ENCODE peak calls at places on chromosome 17, in nine cellular contexts. One of them, this sample, is unnamed.

GRCh38 chr17:43860927-43861622 is 14.1 kb downstream of the CD300LG start:
- DNase-seq in Peyer's patch: no peak
- DNase-seq in heart right ventricle: peak
- DNase-seq in left lung: no peak
- DNase-seq in epithelial cell of esophagus: no peak
- DNase-seq in bronchial epithelial cell: no peak
- DNase-seq in A549: no peak
- DNase-seq in mammary epithelial cell: no peak
- DNase-seq in CD8-positive, alpha-beta T cell: no peak
- DNase-seq in this sample: no peak

GRCh38 chr17:50213026-50214015 is 11.9 kb upstream of the COL1A1 start:
- DNase-seq in Peyer's patch: peak
- DNase-seq in heart right ventricle: no peak
- DNase-seq in left lung: no peak
- DNase-seq in epithelial cell of esophagus: no peak
- DNase-seq in bronchial epithelial cell: no peak
- DNase-seq in A549: no peak
- DNase-seq in mammary epithelial cell: no peak
- DNase-seq in CD8-positive, alpha-beta T cell: peak
- DNase-seq in this sample: no peak

GRCh38 chr17:32536736-32537646 is 50.2 kb downstream of the CDK5R1 start:
- DNase-seq in Peyer's patch: no peak
- DNase-seq in heart right ventricle: no peak
- DNase-seq in left lung: no peak
- DNase-seq in epithelial cell of esophagus: no peak
- DNase-seq in bronchial epithelial cell: no peak
- DNase-seq in A549: no peak
- DNase-seq in mammary epithelial cell: no peak
- DNase-seq in CD8-positive, alpha-beta T cell: no peak
- DNase-seq in this sample: no peak

GRCh38 chr17:21551081-21551881 is 141.0 kb upstream of the KCNJ18 start:
- DNase-seq in Peyer's patch: peak
- DNase-seq in heart right ventricle: peak
- DNase-seq in left lung: peak
- DNase-seq in epithelial cell of esophagus: peak
- DNase-seq in bronchial epithelial cell: peak
- DNase-seq in A549: peak
- DNase-seq in mammary epithelial cell: peak
- DNase-seq in CD8-positive, alpha-beta T cell: peak
- DNase-seq in this sample: no peak

GRCh38 chr17:63537991-63538692 is 12.1 kb upstream of the DCAF7 start:
- DNase-seq in Peyer's patch: no peak
- DNase-seq in heart right ventricle: no peak
- DNase-seq in left lung: peak
- DNase-seq in epithelial cell of esophagus: no peak
- DNase-seq in bronchial epithelial cell: no peak
- DNase-seq in A549: no peak
- DNase-seq in mammary epithelial cell: no peak
- DNase-seq in CD8-positive, alpha-beta T cell: no peak
- DNase-seq in this sample: no peak

GRCh38 chr17:33888455-33888854 is 366.6 kb upstream of the CCL2 start:
- DNase-seq in Peyer's patch: no peak
- DNase-seq in heart right ventricle: no peak
- DNase-seq in left lung: no peak
- DNase-seq in epithelial cell of esophagus: no peak
- DNase-seq in bronchial epithelial cell: no peak
- DNase-seq in A549: no peak
- DNase-seq in mammary epithelial cell: no peak
- DNase-seq in CD8-positive, alpha-beta T cell: no peak
- DNase-seq in this sample: no peak

GRCh38 chr17:81416612-81417011 is 21.4 kb downstream of the BAHCC1 start:
- DNase-seq in Peyer's patch: no peak
- DNase-seq in heart right ventricle: no peak
- DNase-seq in left lung: no peak
- DNase-seq in epithelial cell of esophagus: no peak
- DNase-seq in bronchial epithelial cell: no peak
- DNase-seq in A549: no peak
- DNase-seq in mammary epithelial cell: no peak
- DNase-seq in CD8-positive, alpha-beta T cell: no peak
- DNase-seq in this sample: no peak

GRCh38 chr17:43842975-43843325 is 4.0 kb upstream of the CD300LG start:
- DNase-seq in Peyer's patch: no peak
- DNase-seq in heart right ventricle: no peak
- DNase-seq in left lung: no peak
- DNase-seq in epithelial cell of esophagus: no peak
- DNase-seq in bronchial epithelial cell: no peak
- DNase-seq in A549: no peak
- DNase-seq in mammary epithelial cell: no peak
- DNase-seq in CD8-positive, alpha-beta T cell: no peak
- DNase-seq in this sample: no peak

GRCh38 chr17:78884148-78884870 is 18.7 kb downstream of the CEP295NL start:
- DNase-seq in Peyer's patch: no peak
- DNase-seq in heart right ventricle: no peak
- DNase-seq in left lung: peak
- DNase-seq in epithelial cell of esophagus: no peak
- DNase-seq in bronchial epithelial cell: no peak
- DNase-seq in A549: no peak
- DNase-seq in mammary epithelial cell: no peak
- DNase-seq in CD8-positive, alpha-beta T cell: no peak
- DNase-seq in this sample: no peak

GRCh38 chr17:31327534-31328526 is 6.4 kb upstream of the EVI2A start:
- DNase-seq in Peyer's patch: no peak
- DNase-seq in heart right ventricle: no peak
- DNase-seq in left lung: no peak
- DNase-seq in epithelial cell of esophagus: peak
- DNase-seq in bronchial epithelial cell: peak
- DNase-seq in A549: peak
- DNase-seq in mammary epithelial cell: peak
- DNase-seq in CD8-positive, alpha-beta T cell: no peak
- DNase-seq in this sample: no peak

GRCh38 chr17:64196626-64197025 is 66.4 kb downstream of the TEX2 start:
- DNase-seq in Peyer's patch: no peak
- DNase-seq in heart right ventricle: no peak
- DNase-seq in left lung: no peak
- DNase-seq in epithelial cell of esophagus: peak
- DNase-seq in bronchial epithelial cell: peak
- DNase-seq in A549: no peak
- DNase-seq in mammary epithelial cell: no peak
- DNase-seq in CD8-positive, alpha-beta T cell: no peak
- DNase-seq in this sample: no peak

GRCh38 chr17:51630101-51630671 is 369.8 kb downstream of the UTP18 start:
- DNase-seq in Peyer's patch: no peak
- DNase-seq in heart right ventricle: no peak
- DNase-seq in left lung: no peak
- DNase-seq in epithelial cell of esophagus: no peak
- DNase-seq in bronchial epithelial cell: no peak
- DNase-seq in A549: no peak
- DNase-seq in mammary epithelial cell: no peak
- DNase-seq in CD8-positive, alpha-beta T cell: no peak
- DNase-seq in this sample: no peak

GRCh38 chr17:40952169-40952568 is 14.6 kb downstream of the KRT39 start:
- DNase-seq in Peyer's patch: no peak
- DNase-seq in heart right ventricle: no peak
- DNase-seq in left lung: no peak
- DNase-seq in epithelial cell of esophagus: no peak
- DNase-seq in bronchial epithelial cell: no peak
- DNase-seq in A549: no peak
- DNase-seq in mammary epithelial cell: no peak
- DNase-seq in CD8-positive, alpha-beta T cell: no peak
- DNase-seq in this sample: no peak

GRCh38 chr17:19495828-19496227 is 37.8 kb upstream of the SLC47A1 start:
- DNase-seq in Peyer's patch: no peak
- DNase-seq in heart right ventricle: no peak
- DNase-seq in left lung: no peak
- DNase-seq in epithelial cell of esophagus: no peak
- DNase-seq in bronchial epithelial cell: no peak
- DNase-seq in A549: no peak
- DNase-seq in mammary epithelial cell: no peak
- DNase-seq in CD8-positive, alpha-beta T cell: no peak
- DNase-seq in this sample: no peak

GRCh38 chr17:81322271-81323082 is 27.4 kb upstream of the SLC38A10 start:
- DNase-seq in Peyer's patch: no peak
- DNase-seq in heart right ventricle: no peak
- DNase-seq in left lung: peak
- DNase-seq in epithelial cell of esophagus: peak
- DNase-seq in bronchial epithelial cell: no peak
- DNase-seq in A549: peak
- DNase-seq in mammary epithelial cell: no peak
- DNase-seq in CD8-positive, alpha-beta T cell: no peak
- DNase-seq in this sample: no peak

GRCh38 chr17:81037783-81038733 is 3.1 kb downstream of the BAIAP2 start:
- DNase-seq in Peyer's patch: no peak
- DNase-seq in heart right ventricle: no peak
- DNase-seq in left lung: peak
- DNase-seq in epithelial cell of esophagus: no peak
- DNase-seq in bronchial epithelial cell: no peak
- DNase-seq in A549: no peak
- DNase-seq in mammary epithelial cell: no peak
- DNase-seq in CD8-positive, alpha-beta T cell: no peak
- DNase-seq in this sample: no peak

GRCh38 chr17:8060274-8060673 is 21.4 kb downstream of the ALOX15B start:
- DNase-seq in Peyer's patch: peak
- DNase-seq in heart right ventricle: peak
- DNase-seq in left lung: no peak
- DNase-seq in epithelial cell of esophagus: peak
- DNase-seq in bronchial epithelial cell: peak
- DNase-seq in A549: peak
- DNase-seq in mammary epithelial cell: peak
- DNase-seq in CD8-positive, alpha-beta T cell: peak
- DNase-seq in this sample: peak

GRCh38 chr17:44556114-44556853 is 1.0 kb upstream of the FZD2 start:
- DNase-seq in Peyer's patch: peak
- DNase-seq in heart right ventricle: peak
- DNase-seq in left lung: no peak
- DNase-seq in epithelial cell of esophagus: peak
- DNase-seq in bronchial epithelial cell: peak
- DNase-seq in A549: peak
- DNase-seq in mammary epithelial cell: peak
- DNase-seq in CD8-positive, alpha-beta T cell: no peak
- DNase-seq in this sample: peak

GRCh38 chr17:72079700-72080099 is 41.1 kb upstream of the SOX9 start:
- DNase-seq in Peyer's patch: no peak
- DNase-seq in heart right ventricle: no peak
- DNase-seq in left lung: no peak
- DNase-seq in epithelial cell of esophagus: no peak
- DNase-seq in bronchial epithelial cell: no peak
- DNase-seq in A549: no peak
- DNase-seq in mammary epithelial cell: no peak
- DNase-seq in CD8-positive, alpha-beta T cell: no peak
- DNase-seq in this sample: no peak

DNA sequence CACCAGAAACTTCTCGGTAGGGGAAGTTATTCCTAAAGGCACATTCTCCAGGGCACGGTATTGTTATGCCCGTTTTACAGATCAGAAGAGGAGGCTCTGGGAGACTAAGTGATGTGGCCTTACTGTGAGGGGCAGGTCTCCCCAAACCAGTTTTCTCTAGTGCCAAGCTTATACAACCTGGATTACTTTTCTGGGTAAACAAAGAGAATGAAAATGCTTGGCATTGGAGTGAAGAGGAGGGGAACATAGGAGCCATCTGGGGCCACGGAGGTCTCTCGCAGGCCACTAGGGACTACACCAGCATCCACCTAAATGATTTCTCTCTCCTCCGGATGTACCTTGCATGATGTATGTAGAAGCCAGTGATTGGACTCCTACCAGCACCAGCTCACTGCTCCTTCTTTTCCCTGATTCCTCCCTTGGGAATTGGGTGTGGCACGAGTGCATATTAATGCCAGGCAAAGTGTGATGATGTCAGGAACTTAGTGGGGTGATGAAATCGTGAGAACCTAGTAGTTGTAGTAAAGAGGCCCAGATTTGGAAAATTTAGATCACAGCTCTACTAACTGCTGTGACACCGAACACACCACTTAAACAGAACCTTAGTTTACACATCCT is 687 bp downstream of the TOM1L1 start:
- DNase-seq in Peyer's patch: no peak
- DNase-seq in heart right ventricle: no peak
- DNase-seq in left lung: no peak
- DNase-seq in epithelial cell of esophagus: peak
- DNase-seq in bronchial epithelial cell: peak
- DNase-seq in A549: peak
- DNase-seq in mammary epithelial cell: peak
- DNase-seq in CD8-positive, alpha-beta T cell: no peak
- DNase-seq in this sample: no peak
- H3K4me3 ChIP-seq in Peyer's patch: peak
- H3K4me3 ChIP-seq in heart right ventricle: peak
- H3K4me3 ChIP-seq in left lung: peak
- H3K4me3 ChIP-seq in epithelial cell of esophagus: peak
- H3K4me3 ChIP-seq in bronchial epithelial cell: peak
- H3K4me3 ChIP-seq in A549: peak
- H3K4me3 ChIP-seq in mammary epithelial cell: peak
- H3K4me3 ChIP-seq in CD8-positive, alpha-beta T cell: no peak
- H3K4me3 ChIP-seq in this sample: peak

GRCh38 chr17:29237476-29238132 is 9.1 kb upstream of the CRYBA1 start:
- DNase-seq in Peyer's patch: no peak
- DNase-seq in heart right ventricle: no peak
- DNase-seq in left lung: no peak
- DNase-seq in epithelial cell of esophagus: peak
- DNase-seq in bronchial epithelial cell: peak
- DNase-seq in A549: no peak
- DNase-seq in mammary epithelial cell: peak
- DNase-seq in CD8-positive, alpha-beta T cell: no peak
- DNase-seq in this sample: no peak
- TF ChIP-seq CTCF in Peyer's patch: no peak
- TF ChIP-seq CTCF in heart right ventricle: no peak
- TF ChIP-seq CTCF in left lung: no peak
- TF ChIP-seq CTCF in epithelial cell of esophagus: no peak
- TF ChIP-seq CTCF in bronchial epithelial cell: no peak
- TF ChIP-seq CTCF in A549: no peak
- TF ChIP-seq CTCF in mammary epithelial cell: no peak
- TF ChIP-seq CTCF in CD8-positive, alpha-beta T cell: no peak
- TF ChIP-seq CTCF in this sample: no peak

GRCh38 chr17:74383140-74383539 is 15.8 kb downstream of the GPR142 start:
- DNase-seq in Peyer's patch: no peak
- DNase-seq in heart right ventricle: no peak
- DNase-seq in left lung: no peak
- DNase-seq in epithelial cell of esophagus: no peak
- DNase-seq in bronchial epithelial cell: no peak
- DNase-seq in A549: no peak
- DNase-seq in mammary epithelial cell: no peak
- DNase-seq in CD8-positive, alpha-beta T cell: no peak
- DNase-seq in this sample: no peak
- H3K4me3 ChIP-seq in Peyer's patch: no peak
- H3K4me3 ChIP-seq in heart right ventricle: no peak
- H3K4me3 ChIP-seq in left lung: no peak
- H3K4me3 ChIP-seq in epithelial cell of esophagus: no peak
- H3K4me3 ChIP-seq in bronchial epithelial cell: no peak
- H3K4me3 ChIP-seq in A549: no peak
- H3K4me3 ChIP-seq in mammary epithelial cell: no peak
- H3K4me3 ChIP-seq in CD8-positive, alpha-beta T cell: no peak
- H3K4me3 ChIP-seq in this sample: no peak

GRCh38 chr17:309361-309888 is 43.2 kb downstream of the RPH3AL start:
- DNase-seq in Peyer's patch: no peak
- DNase-seq in heart right ventricle: no peak
- DNase-seq in left lung: peak
- DNase-seq in epithelial cell of esophagus: no peak
- DNase-seq in bronchial epithelial cell: no peak
- DNase-seq in A549: peak
- DNase-seq in mammary epithelial cell: no peak
- DNase-seq in CD8-positive, alpha-beta T cell: no peak
- DNase-seq in this sample: no peak
- TF ChIP-seq CTCF in Peyer's patch: no peak
- TF ChIP-seq CTCF in heart right ventricle: peak
- TF ChIP-seq CTCF in left lung: peak
- TF ChIP-seq CTCF in epithelial cell of esophagus: no peak
- TF ChIP-seq CTCF in bronchial epithelial cell: peak
- TF ChIP-seq CTCF in A549: peak
- TF ChIP-seq CTCF in mammary epithelial cell: peak
- TF ChIP-seq CTCF in CD8-positive, alpha-beta T cell: peak
- TF ChIP-seq CTCF in this sample: peak

This sample was measured in GM12864.